ENCODE peak calls at places on chromosomes 5 and 9, in four cellular contexts. E is H1, G is transverse colon, I is stomach. K is an unnamed sample.

GRCh38 chr5:126438871-126439270 is 15.7 kb downstream of the GRAMD2B start:
- DNase-seq in G (no peak), I (no peak), E (no peak), K (no peak)

GRCh38 chr9:74526215-74526614 is 29.1 kb downstream of the RORB start:
- DNase-seq in G (no peak), E (no peak), I (no peak), K (no peak)

GRCh38 chr5:143649869-143650268 is 162.1 kb upstream of the HMHB1 start:
- DNase-seq in I (no peak), E (no peak), G (no peak), K (no peak)

GRCh38 chr9:136287960-136288753 is 15.7 kb downstream of the CCDC187 start:
- DNase-seq in I (no peak), G (no peak), E (no peak), K (no peak)

GRCh38 chr5:2007906-2008437 is 125.2 kb upstream of the IRX4 start:
- DNase-seq in G (no peak), I (no peak), E (peak; percentile 45), K (no peak)

GRCh38 chr5:172133359-172134029 is 54.5 kb downstream of the STK10 start:
- DNase-seq in E (no peak), G (no peak), I (no peak), K (peak; percentile 14)

GRCh38 chr5:126430631-126431030 is 7.4 kb downstream of the GRAMD2B start:
- DNase-seq in E (no peak), G (no peak), I (no peak), K (no peak)

GRCh38 chr5:160961030-160961429 is 109.0 kb upstream of the ATP10B start:
- DNase-seq in E (no peak), I (no peak), G (no peak), K (no peak)

GRCh38 chr9:12854218-12854617 is 79.4 kb downstream of the LURAP1L start:
- DNase-seq in I (no peak), E (no peak), G (no peak), K (no peak)

GRCh38 chr5:59466271-59466670 is 427.3 kb downstream of the PDE4D start:
- DNase-seq in E (no peak), I (no peak), G (no peak), K (no peak)

GRCh38 chr5:104146652-104147051 is 584.1 kb upstream of the NUDT12 start:
- DNase-seq in I (no peak), E (no peak), G (no peak), K (no peak)

GRCh38 chr9:78044189-78044588 is 12.6 kb upstream of the GNAQ start:
- DNase-seq in E (no peak), I (peak; percentile 41), G (no peak), K (no peak)

GRCh38 chr5:132478498-132478855 is 12.1 kb downstream of the IRF1 start:
- DNase-seq in E (no peak), I (no peak), G (no peak), K (no peak)

GRCh38 chr5:132479073-132479811 is 11.3 kb downstream of the IRF1 start:
- DNase-seq in E (no peak), I (no peak), G (no peak), K (no peak)

GRCh38 chr5:132475939-132476852 is 14.4 kb downstream of the IRF1 start:
- DNase-seq in G (peak; percentile 66), I (peak; percentile 32), E (no peak), K (peak; percentile 43)

GRCh38 chr5:132476853-132477729 is 13.5 kb downstream of the IRF1 start:
- DNase-seq in E (no peak), G (peak; percentile 52), I (no peak), K (peak; percentile 41)

DNA sequence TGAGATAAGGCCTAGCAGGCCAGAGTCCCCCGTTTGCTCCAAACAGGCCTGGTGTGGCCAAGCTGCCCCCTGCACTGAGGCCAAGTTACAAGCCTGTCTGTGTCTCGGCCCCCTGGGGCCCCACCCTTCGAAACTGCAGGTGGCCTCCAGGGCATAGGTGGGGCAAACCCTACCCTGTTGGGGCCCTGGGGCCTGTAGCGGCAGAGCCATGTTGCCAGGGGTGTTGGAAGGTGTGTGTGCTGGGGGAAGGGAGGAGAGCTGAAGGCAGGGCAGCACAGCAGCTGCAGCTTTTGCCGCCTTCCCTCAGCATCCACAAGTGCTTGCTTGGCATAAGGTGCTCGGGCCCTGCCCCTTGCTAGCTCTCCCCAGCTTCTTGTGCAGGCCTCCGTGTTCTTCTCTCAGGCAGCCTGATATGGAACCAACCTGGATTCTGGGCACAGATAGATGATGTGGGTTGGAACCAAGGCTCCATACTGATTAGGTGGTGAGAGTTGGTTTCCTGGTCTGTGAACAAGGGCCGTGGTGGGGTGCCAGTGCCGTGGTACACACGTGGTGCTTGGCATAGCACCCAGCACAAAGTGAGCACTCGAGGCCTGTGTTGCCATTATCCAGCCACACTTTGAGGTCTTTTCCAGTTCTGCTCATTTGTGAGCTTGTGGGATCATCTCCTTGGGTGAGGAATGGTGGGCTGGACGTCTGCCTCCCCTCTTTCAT is 12.6 kb downstream of the IRF1 start:
- DNase-seq in G (peak; percentile 76), E (no peak), I (no peak), K (no peak)
- TF ChIP-seq POLR2A in G (peak; percentile 18), E (no peak), I (no peak), K (no peak)

DNA sequence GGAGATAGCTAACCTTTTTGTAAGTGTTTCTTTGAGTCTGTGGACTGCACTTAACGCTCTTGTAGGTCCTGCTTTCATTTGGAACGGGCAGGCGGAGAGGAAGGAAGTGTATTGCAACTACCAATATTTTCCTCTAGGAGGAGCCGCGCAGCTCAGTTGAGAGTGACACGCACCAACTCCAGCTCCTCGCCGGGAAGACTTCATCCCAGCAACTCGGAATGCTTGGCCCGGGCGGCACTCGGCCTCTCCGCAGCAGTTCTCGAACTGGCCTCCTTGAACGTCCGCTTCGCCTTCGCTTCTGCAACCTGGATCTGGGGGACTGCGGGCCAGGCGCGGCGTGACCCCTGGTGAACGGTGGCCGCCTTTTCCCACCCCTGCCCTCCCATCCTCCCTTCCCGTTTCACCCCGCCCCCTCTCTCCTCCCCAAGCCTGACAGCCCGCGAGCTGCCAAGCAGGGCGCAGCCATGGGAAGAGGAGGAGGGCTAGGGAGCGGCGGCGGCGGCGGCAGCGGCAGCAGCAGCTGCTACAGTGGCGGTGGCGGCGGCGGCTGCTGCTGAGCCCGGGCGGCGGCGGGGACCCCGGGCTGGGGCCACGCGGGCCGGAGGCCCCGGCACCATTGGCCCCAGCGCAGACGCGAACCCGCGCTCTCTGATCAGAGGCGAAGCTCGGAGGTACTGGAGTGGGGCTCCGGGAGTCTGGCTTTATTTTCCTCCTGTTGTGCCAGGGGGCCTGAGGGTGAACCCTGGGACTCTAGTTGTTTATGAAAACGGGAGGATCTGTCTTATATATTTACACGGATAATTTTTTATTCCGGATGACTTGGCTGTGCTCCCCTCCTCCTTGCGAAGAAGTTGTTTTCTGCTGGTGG is at the start of gene GHR:
- DNase-seq in I (peak; percentile 80), G (peak; percentile 82), E (peak; percentile 83), K (peak; percentile 29)
- TF ChIP-seq POLR2A in I (no peak), G (no peak), E (no peak), K (no peak)

GRCh38 chr5:179836225-179837019 is 15.7 kb downstream of the SQSTM1 start:
- DNase-seq in I (no peak), E (no peak), G (no peak), K (peak; percentile 52)

GRCh38 chr5:179834120-179834519 is 13.4 kb downstream of the SQSTM1 start:
- DNase-seq in E (no peak), G (no peak), I (no peak), K (no peak)

GRCh38 chr5:179833056-179833708 is 12.5 kb downstream of the SQSTM1 start:
- DNase-seq in E (no peak), I (no peak), G (no peak), K (no peak)

GRCh38 chr5:179832039-179832745 is 11.5 kb downstream of the SQSTM1 start:
- DNase-seq in G (no peak), I (no peak), E (no peak), K (no peak)

GRCh38 chr5:179833709-179834070 is 13.0 kb downstream of the SQSTM1 start:
- DNase-seq in G (no peak), I (no peak), E (no peak), K (no peak)
- TF ChIP-seq POLR2A in G (no peak), I (no peak), E (no peak), K (no peak)

GRCh38 chr5:139462582-139463276 is at the start of gene ECSCR:
- DNase-seq in G (no peak), I (no peak), E (no peak), K (no peak)
- TF ChIP-seq POLR2A in G (no peak), I (no peak), E (no peak), K (no peak)

GRCh38 chr5:91307023-91307422 is 76.1 kb downstream of the ARRDC3 start:
- DNase-seq in I (no peak), G (peak; percentile 24), E (no peak), K (no peak)

GRCh38 chr5:91311697-91312501 is 71.2 kb downstream of the ARRDC3 start:
- DNase-seq in I (peak; percentile 50), G (peak; percentile 61), E (no peak), K (no peak)

GRCh38 chr5:91311168-91311696 is 71.9 kb downstream of the ARRDC3 start:
- DNase-seq in G (no peak), E (no peak), I (no peak), K (no peak)

DNA sequence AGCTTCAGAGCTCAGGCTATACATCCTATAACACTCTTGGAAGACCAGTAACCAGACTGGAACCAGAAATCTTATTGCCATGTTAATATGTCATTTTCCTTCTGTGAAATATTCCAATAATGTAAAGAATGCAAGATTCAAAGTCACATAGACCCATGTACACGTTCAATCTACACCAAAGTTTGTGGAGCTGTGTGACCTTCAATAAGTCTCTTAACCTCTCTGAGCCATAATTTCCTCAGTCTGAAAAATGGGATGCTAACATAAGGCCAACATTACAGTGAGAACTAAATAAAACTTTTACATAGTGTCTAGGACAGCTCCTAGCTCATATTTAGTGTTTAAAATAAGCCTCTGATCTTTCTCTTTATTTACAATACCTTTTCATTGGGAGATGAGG is 70.4 kb downstream of the ARRDC3 start:
- DNase-seq in E (no peak), I (no peak), G (no peak), K (no peak)
- TF ChIP-seq POLR2A in E (no peak), I (no peak), G (no peak), K (no peak)

DNA sequence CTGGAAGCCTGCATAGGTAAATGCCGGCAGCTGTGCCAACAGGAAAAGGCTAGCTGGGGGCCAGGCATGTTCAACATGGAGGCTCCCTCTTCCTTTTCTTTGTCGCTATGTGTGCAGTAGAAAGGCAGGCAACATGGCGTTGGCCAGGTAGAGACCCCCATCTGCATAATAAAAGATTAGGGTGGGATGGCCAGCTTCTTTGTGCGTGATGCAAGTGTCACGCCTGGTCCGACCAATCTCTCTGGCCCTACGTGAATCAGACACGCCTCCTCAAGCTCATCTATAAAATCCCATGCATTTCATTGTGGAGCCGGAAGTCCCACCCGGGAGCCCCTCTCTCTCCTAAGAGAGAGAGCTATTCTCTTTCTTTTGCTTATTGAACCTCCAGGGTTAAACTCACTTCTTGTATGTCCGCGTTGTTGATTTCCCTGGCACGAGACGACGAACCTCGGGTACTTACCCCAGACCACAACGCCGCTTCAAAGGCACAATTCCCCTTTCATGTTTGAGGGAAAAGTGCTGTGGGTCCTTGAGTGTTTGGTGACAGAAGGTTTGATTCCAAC is 25.0 kb upstream of the C5orf47 start:
- DNase-seq in I (no peak), E (peak; percentile 58), G (peak; percentile 41), K (peak; percentile 33)
- TF ChIP-seq POLR2A in I (no peak), E (peak; percentile 88), G (peak; percentile 34), K (no peak)

K was measured in erythroblast.